ENCODE peak calls at places on chromosomes 3 and 15, in six cellular contexts. One of them, this sample, is unnamed.
A peak's percentile ranks its signal among the peaks of the same experiment; 100 is the strongest.

GRCh38 chr3:133896002-133896761 is 500 bp upstream of the RAB6B start:
- DNase-seq in cardiac fibroblast: peak; percentile 10
- DNase-seq in retina: peak; percentile 86
- DNase-seq in occipital lobe: peak; percentile 64
- DNase-seq in central memory CD4-positive, alpha-beta T cell: no peak
- DNase-seq in HCT116: no peak
- DNase-seq in this sample: no peak

GRCh38 chr3:40971191-40972168 is 227.8 kb upstream of the CTNNB1 start:
- DNase-seq in cardiac fibroblast: peak; percentile 100
- DNase-seq in retina: no peak
- DNase-seq in occipital lobe: no peak
- DNase-seq in central memory CD4-positive, alpha-beta T cell: no peak
- DNase-seq in HCT116: peak; percentile 42
- DNase-seq in this sample: peak; percentile 62

GRCh38 chr3:48919215-48920138 is 835 bp downstream of the ARIH2 start:
- DNase-seq in cardiac fibroblast: peak; percentile 62
- DNase-seq in retina: peak; percentile 50
- DNase-seq in occipital lobe: peak; percentile 59
- DNase-seq in central memory CD4-positive, alpha-beta T cell: peak; percentile 66
- DNase-seq in HCT116: peak; percentile 48
- DNase-seq in this sample: peak; percentile 56

GRCh38 chr15:36814708-36815107 is 235.3 kb downstream of the CDIN1 start:
- DNase-seq in cardiac fibroblast: no peak
- DNase-seq in retina: no peak
- DNase-seq in occipital lobe: no peak
- DNase-seq in central memory CD4-positive, alpha-beta T cell: no peak
- DNase-seq in HCT116: no peak
- DNase-seq in this sample: no peak

GRCh38 chr3:8328971-8329370 is 172.7 kb upstream of the LMCD1 start:
- DNase-seq in cardiac fibroblast: no peak
- DNase-seq in retina: peak; percentile 43
- DNase-seq in occipital lobe: no peak
- DNase-seq in central memory CD4-positive, alpha-beta T cell: peak; percentile 21
- DNase-seq in HCT116: no peak
- DNase-seq in this sample: no peak

GRCh38 chr15:51380999-51381806 is 39.7 kb downstream of the GLDN start:
- DNase-seq in cardiac fibroblast: peak; percentile 90
- DNase-seq in retina: peak; percentile 78
- DNase-seq in occipital lobe: peak; percentile 58
- DNase-seq in central memory CD4-positive, alpha-beta T cell: no peak
- DNase-seq in HCT116: peak; percentile 61
- DNase-seq in this sample: peak; percentile 72

GRCh38 chr3:50671331-50671730 is 3.4 kb upstream of the DOCK3 start:
- DNase-seq in cardiac fibroblast: peak; percentile 81
- DNase-seq in retina: no peak
- DNase-seq in occipital lobe: peak; percentile 58
- DNase-seq in central memory CD4-positive, alpha-beta T cell: no peak
- DNase-seq in HCT116: peak; percentile 56
- DNase-seq in this sample: peak; percentile 68

GRCh38 chr3:19885468-19885867 is 48.5 kb downstream of the EFHB start:
- DNase-seq in cardiac fibroblast: peak; percentile 61
- DNase-seq in retina: no peak
- DNase-seq in occipital lobe: no peak
- DNase-seq in central memory CD4-positive, alpha-beta T cell: peak; percentile 6
- DNase-seq in HCT116: no peak
- DNase-seq in this sample: peak; percentile 45

GRCh38 chr15:76059320-76060097 is at the start of gene TMEM266:
- DNase-seq in cardiac fibroblast: no peak
- DNase-seq in retina: peak; percentile 86
- DNase-seq in occipital lobe: no peak
- DNase-seq in central memory CD4-positive, alpha-beta T cell: no peak
- DNase-seq in HCT116: no peak
- DNase-seq in this sample: peak; percentile 43

GRCh38 chr15:31235298-31236183 is 91.1 kb upstream of the KLF13 start:
- DNase-seq in cardiac fibroblast: peak; percentile 37
- DNase-seq in retina: no peak
- DNase-seq in occipital lobe: no peak
- DNase-seq in central memory CD4-positive, alpha-beta T cell: no peak
- DNase-seq in HCT116: no peak
- DNase-seq in this sample: peak; percentile 31

GRCh38 chr3:174408310-174408709 is 450.8 kb upstream of the NAALADL2 start:
- DNase-seq in cardiac fibroblast: peak; percentile 56
- DNase-seq in retina: no peak
- DNase-seq in occipital lobe: no peak
- DNase-seq in central memory CD4-positive, alpha-beta T cell: no peak
- DNase-seq in HCT116: no peak
- DNase-seq in this sample: peak; percentile 15

GRCh38 chr15:45181491-45182285 is 6.1 kb downstream of the SHF start:
- DNase-seq in cardiac fibroblast: no peak
- DNase-seq in retina: no peak
- DNase-seq in occipital lobe: no peak
- DNase-seq in central memory CD4-positive, alpha-beta T cell: no peak
- DNase-seq in HCT116: no peak
- DNase-seq in this sample: no peak

GRCh38 chr3:14125193-14126016 is 553 bp downstream of the TMEM43 start:
- DNase-seq in cardiac fibroblast: peak; percentile 95
- DNase-seq in retina: no peak
- DNase-seq in occipital lobe: peak; percentile 66
- DNase-seq in central memory CD4-positive, alpha-beta T cell: peak; percentile 30
- DNase-seq in HCT116: peak; percentile 81
- DNase-seq in this sample: peak; percentile 83

GRCh38 chr3:106635271-106635670 is 742.0 kb upstream of the CCDC54 start:
- DNase-seq in cardiac fibroblast: peak; percentile 91
- DNase-seq in retina: no peak
- DNase-seq in occipital lobe: no peak
- DNase-seq in central memory CD4-positive, alpha-beta T cell: no peak
- DNase-seq in HCT116: no peak
- DNase-seq in this sample: no peak

GRCh38 chr3:79598594-79598993 is 169.2 kb downstream of the ROBO1 start:
- DNase-seq in cardiac fibroblast: peak; percentile 29
- DNase-seq in retina: no peak
- DNase-seq in occipital lobe: no peak
- DNase-seq in central memory CD4-positive, alpha-beta T cell: no peak
- DNase-seq in HCT116: no peak
- DNase-seq in this sample: peak; percentile 1

GRCh38 chr3:12926660-12927059 is 85.3 kb upstream of the RPL32 start:
- DNase-seq in cardiac fibroblast: no peak
- DNase-seq in retina: no peak
- DNase-seq in occipital lobe: no peak
- DNase-seq in central memory CD4-positive, alpha-beta T cell: no peak
- DNase-seq in HCT116: no peak
- DNase-seq in this sample: no peak

GRCh38 chr3:100682056-100682853 is 27.0 kb upstream of the TFG start:
- DNase-seq in cardiac fibroblast: peak; percentile 27
- DNase-seq in retina: no peak
- DNase-seq in occipital lobe: no peak
- DNase-seq in central memory CD4-positive, alpha-beta T cell: no peak
- DNase-seq in HCT116: no peak
- DNase-seq in this sample: no peak

GRCh38 chr3:119245778-119246177 is 5.1 kb upstream of the B4GALT4 start:
- DNase-seq in cardiac fibroblast: no peak
- DNase-seq in retina: no peak
- DNase-seq in occipital lobe: no peak
- DNase-seq in central memory CD4-positive, alpha-beta T cell: no peak
- DNase-seq in HCT116: no peak
- DNase-seq in this sample: no peak

GRCh38 chr15:63509056-63509696 is 4.8 kb downstream of the USP3 start:
- DNase-seq in cardiac fibroblast: no peak
- DNase-seq in retina: no peak
- DNase-seq in occipital lobe: no peak
- DNase-seq in central memory CD4-positive, alpha-beta T cell: no peak
- DNase-seq in HCT116: no peak
- DNase-seq in this sample: no peak

GRCh38 chr15:27885226-27885625 is 213.9 kb downstream of the OCA2 start:
- DNase-seq in cardiac fibroblast: no peak
- DNase-seq in retina: no peak
- DNase-seq in occipital lobe: no peak
- DNase-seq in central memory CD4-positive, alpha-beta T cell: no peak
- DNase-seq in HCT116: no peak
- DNase-seq in this sample: no peak

GRCh38 chr15:26841514-26841913 is 25.3 kb upstream of the GABRA5 start:
- DNase-seq in cardiac fibroblast: no peak
- DNase-seq in retina: no peak
- DNase-seq in occipital lobe: no peak
- DNase-seq in central memory CD4-positive, alpha-beta T cell: no peak
- DNase-seq in HCT116: no peak
- DNase-seq in this sample: no peak